ENCODE peak calls at places on chromosomes 4 and X, in ten cellular contexts. J is CD8-positive, alpha-beta T cell; I is neuronal stem cell; A is upper lobe of right lung; T is mesenchymal stem cell; V is left ventricle myocardium inferior; M is astrocyte; E is fibroblast of lung; Q is A549; K is CD4-positive, CD25-positive, alpha-beta regulatory T cell. X is an unnamed sample. For H3K4me1, the result is how much of the 10 kb centered on the place peaks cover.

GRCh38 chr4:72326692-72327632 is 242.1 kb downstream of the ADAMTS3 start:
- DNase-seq in J (no peak), I (no peak), A (no peak), T (peak), V (no peak), M (peak), E (peak), Q (peak), K (no peak), X (no peak)

GRCh38 chr4:7151668-7152227 is 40.6 kb upstream of the SORCS2 start:
- DNase-seq in J (no peak), I (no peak), A (no peak), T (no peak), V (no peak), M (no peak), E (no peak), Q (peak), K (no peak), X (no peak)

GRCh38 chr4:123788577-123788976 is 392.0 kb downstream of the SPRY1 start:
- DNase-seq in J (no peak), I (no peak), A (no peak), T (peak), V (no peak), M (no peak), E (peak), Q (no peak), K (no peak), X (no peak)

GRCh38 chr4:3767569-3768288 is 1.5 kb downstream of the ADRA2C start:
- DNase-seq in J (no peak), I (peak), A (no peak), T (peak), V (no peak), M (no peak), E (no peak), Q (no peak), K (no peak), X (no peak)

GRCh38 chr4:40648141-40648540 is 18.5 kb upstream of the RBM47 start:
- DNase-seq in J (no peak), I (no peak), A (no peak), T (no peak), V (no peak), M (no peak), E (no peak), Q (no peak), K (no peak), X (no peak)

GRCh38 chrX:115539841-115540240 is 21.1 kb upstream of the PLS3 start:
- DNase-seq in J (no peak), I (no peak), A (no peak), T (no peak), V (no peak), M (no peak), E (no peak), Q (no peak), K (no peak), X (no peak)

GRCh38 chr4:123017636-123018390 is 95.4 kb upstream of the NUDT6 start:
- DNase-seq in J (no peak), I (no peak), A (no peak), T (no peak), V (no peak), M (peak), E (peak), Q (no peak), K (no peak), X (no peak)

GRCh38 chrX:30791296-30792278 is 97.5 kb downstream of the TAB3 start:
- DNase-seq in J (no peak), I (no peak), A (no peak), T (no peak), V (no peak), M (no peak), E (no peak), Q (no peak), K (no peak), X (no peak)

GRCh38 chr4:24979554-24979953 is 51.2 kb downstream of the LGI2 start:
- DNase-seq in J (no peak), I (no peak), A (no peak), T (no peak), V (peak), M (no peak), E (no peak), Q (no peak), K (no peak), X (peak)

GRCh38 chr4:2865381-2865780 is 21.7 kb downstream of the ADD1 start:
- DNase-seq in J (no peak), I (no peak), A (no peak), T (no peak), V (no peak), M (no peak), E (no peak), Q (no peak), K (no peak), X (no peak)

GRCh38 chrX:136202889-136203288 is 48.3 kb downstream of the MAP7D3 start:
- DNase-seq in J (no peak), I (no peak), A (no peak), T (peak), V (no peak), M (peak), E (peak), Q (no peak), K (no peak), X (no peak)

GRCh38 chr4:121951570-121952110 is at the start of gene TRPC3:
- DNase-seq in J (peak), I (peak), A (peak), T (peak), V (peak), M (peak), E (peak), Q (no peak), K (peak), X (peak)

GRCh38 chr4:72320185-72320948 is 248.7 kb downstream of the ADAMTS3 start:
- DNase-seq in J (no peak), I (no peak), A (no peak), T (no peak), V (no peak), M (no peak), E (no peak), Q (no peak), K (no peak), X (no peak)

GRCh38 chr4:67723949-67724348 is 23.0 kb upstream of the UBA6 start:
- DNase-seq in J (no peak), I (no peak), A (no peak), T (no peak), V (no peak), M (no peak), E (no peak), Q (no peak), K (no peak), X (no peak)

GRCh38 chrX:67636532-67636931 is 92.7 kb downstream of the AR start:
- DNase-seq in J (no peak), I (no peak), A (no peak), T (peak), V (no peak), M (peak), E (peak), Q (no peak), K (no peak), X (no peak)

GRCh38 chrX:39577976-39578962 is 519.5 kb downstream of the BCOR start:
- DNase-seq in J (peak), I (no peak), A (no peak), T (peak), V (peak), M (peak), E (peak), Q (no peak), K (peak), X (peak)

GRCh38 chrX:152915541-152916241 is 17.8 kb downstream of the ZNF185 start:
- DNase-seq in J (peak), I (no peak), A (no peak), T (peak), V (peak), M (peak), E (peak), Q (peak), K (no peak), X (no peak)

GRCh38 chr4:169492436-169493163 is 119.8 kb downstream of the NEK1 start:
- DNase-seq in J (peak), I (peak), A (no peak), T (peak), V (no peak), M (peak), E (peak), Q (peak), K (no peak), X (no peak)

GRCh38 chr4:158678767-158679166 is 6.7 kb downstream of the ETFDH start:
- DNase-seq in J (no peak), I (no peak), A (no peak), T (no peak), V (no peak), M (no peak), E (no peak), Q (no peak), K (no peak), X (no peak)

GRCh38 chr4:174423257-174423944 is 98.9 kb downstream of the HPGD start:
- DNase-seq in J (peak), I (no peak), A (no peak), T (peak), V (no peak), M (peak), E (peak), Q (peak), K (no peak), X (no peak)

GRCh38 chr4:110364911-110365520 is 110.9 kb upstream of the ENPEP start:
- DNase-seq in J (no peak), I (no peak), A (no peak), T (peak), V (no peak), M (peak), E (no peak), Q (no peak), K (no peak), X (peak)

GRCh38 chrX:1578511-1579173 is 12.8 kb upstream of the AKAP17A start:
- DNase-seq in J (no peak), I (no peak), A (no peak), T (no peak), V (no peak), M (no peak), E (no peak), Q (no peak), K (no peak), X (no peak)

GRCh38 chr4:8582016-8582415 is 1.8 kb downstream of the GPR78 start:
- DNase-seq in J (no peak), I (no peak), A (no peak), T (no peak), V (no peak), M (no peak), E (no peak), Q (no peak), K (no peak), X (no peak)

GRCh38 chrX:17680732-17681413 is 56.4 kb upstream of the SCML1 start:
- DNase-seq in J (no peak), I (no peak), A (no peak), T (no peak), V (no peak), M (peak), E (no peak), Q (no peak), K (no peak), X (no peak)

GRCh38 chr4:23266401-23266800 is 573.7 kb downstream of the GBA3 start:
- DNase-seq in J (no peak), I (no peak), A (no peak), T (no peak), V (no peak), M (no peak), E (no peak), Q (no peak), K (no peak), X (no peak)

GRCh38 chr4:88204882-88205281 is 46.4 kb upstream of the ABCG2 start:
- DNase-seq in J (no peak), I (no peak), A (no peak), T (no peak), V (no peak), M (no peak), E (no peak), Q (no peak), K (no peak), X (no peak)

GRCh38 chr4:88202443-88202842 is 44.0 kb upstream of the ABCG2 start:
- DNase-seq in J (no peak), I (no peak), A (no peak), T (no peak), V (no peak), M (no peak), E (no peak), Q (no peak), K (no peak), X (no peak)

GRCh38 chr4:88195666-88196365 is 37.4 kb upstream of the ABCG2 start:
- DNase-seq in J (no peak), I (no peak), A (no peak), T (no peak), V (no peak), M (no peak), E (no peak), Q (no peak), K (no peak), X (no peak)

GRCh38 chr4:88196523-88197185 is 38.2 kb upstream of the ABCG2 start:
- DNase-seq in J (no peak), I (no peak), A (no peak), T (no peak), V (no peak), M (no peak), E (no peak), Q (no peak), K (no peak), X (no peak)

DNA sequence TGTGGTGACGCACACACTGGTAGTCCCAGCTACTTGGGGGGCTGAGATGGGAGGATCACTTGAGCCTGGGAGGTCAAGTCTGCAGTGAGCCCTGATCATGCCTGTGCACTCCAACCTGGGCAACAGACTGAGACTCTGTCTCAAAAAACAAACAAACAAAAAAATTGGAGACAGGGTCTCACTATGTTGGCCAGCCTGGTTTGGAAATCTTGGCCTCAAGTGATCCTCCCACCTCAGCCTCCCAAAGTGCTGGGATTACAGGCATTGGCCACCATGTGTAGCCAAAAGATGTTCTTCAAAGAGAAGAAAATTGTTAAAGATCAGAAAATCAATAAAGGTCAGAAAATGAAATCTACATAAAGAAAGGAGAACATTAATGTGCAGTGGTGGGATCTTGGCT is 41.7 kb upstream of the ABCG2 start:
- DNase-seq in J (no peak), I (no peak), A (no peak), T (no peak), V (no peak), M (no peak), E (no peak), Q (no peak), K (no peak), X (no peak)
- H3K4me1 ChIP-seq in J (under half), I (under half), A (under half), T (under half), V (under half), M (under half), E (under half), Q (under half), K (under half), X (under half)

GRCh38 chr4:154585369-154586018 is 5.0 kb downstream of the FGA start:
- DNase-seq in J (no peak), I (no peak), A (no peak), T (no peak), V (no peak), M (no peak), E (no peak), Q (no peak), K (no peak), X (no peak)

GRCh38 chr4:154583677-154584076 is 6.9 kb downstream of the FGA start:
- DNase-seq in J (no peak), I (no peak), A (no peak), T (no peak), V (no peak), M (no peak), E (no peak), Q (no peak), K (no peak), X (no peak)

GRCh38 chr4:154582723-154583122 is 7.8 kb downstream of the FGA start:
- DNase-seq in J (no peak), I (no peak), A (no peak), T (no peak), V (no peak), M (no peak), E (no peak), Q (no peak), K (no peak), X (no peak)

GRCh38 chr4:154583230-154583629 is 7.3 kb downstream of the FGA start:
- DNase-seq in J (no peak), I (no peak), A (no peak), T (no peak), V (no peak), M (no peak), E (no peak), Q (no peak), K (no peak), X (no peak)

GRCh38 chr4:154584259-154584658 is 6.3 kb downstream of the FGA start:
- DNase-seq in J (no peak), I (no peak), A (no peak), T (no peak), V (no peak), M (no peak), E (no peak), Q (no peak), K (no peak), X (no peak)
- H3K27ac ChIP-seq in J (no peak), I (no peak), A (no peak), T (no peak), V (no peak), M (no peak), E (no peak), Q (no peak), K (no peak), X (no peak)

GRCh38 chr4:102299302-102299701 is 46.0 kb downstream of the SLC39A8 start:
- DNase-seq in J (no peak), I (no peak), A (no peak), T (no peak), V (no peak), M (peak), E (no peak), Q (no peak), K (no peak), X (no peak)
- H3K4me1 ChIP-seq in J (under half), I (under half), A (under half), T (under half), V (under half), M (under half), E (under half), Q (under half), K (under half), X (under half)

GRCh38 chr4:14399919-14400706 is 602.2 kb upstream of the CPEB2 start:
- DNase-seq in J (no peak), I (no peak), A (no peak), T (no peak), V (no peak), M (no peak), E (no peak), Q (no peak), K (no peak), X (no peak)
- H3K27ac ChIP-seq in J (no peak), I (no peak), A (no peak), T (no peak), V (no peak), M (no peak), E (no peak), Q (no peak), K (no peak), X (no peak)

GRCh38 chr4:38855466-38855865 is 1.2 kb downstream of the TLR6 start:
- DNase-seq in J (no peak), I (no peak), A (no peak), T (no peak), V (no peak), M (no peak), E (no peak), Q (no peak), K (no peak), X (no peak)
- H3K4me1 ChIP-seq in J (under half), I (under half), A (under half), T (under half), V (under half), M (under half), E (under half), Q (under half), K (under half), X (under half)

GRCh38 chr4:89308161-89308500 is 531 bp upstream of the GPRIN3 start:
- DNase-seq in J (no peak), I (no peak), A (no peak), T (no peak), V (no peak), M (no peak), E (peak), Q (no peak), K (no peak), X (no peak)
- H3K27ac ChIP-seq in J (peak), I (no peak), A (peak), T (no peak), V (peak), M (no peak), E (no peak), Q (peak), K (peak), X (peak)